ENCODE peak calls at places on chromosomes 12 and 14, in nine cellular contexts. One of them, this sample, is unnamed.

GRCh38 chr12:101783838-101784237 is 44.6 kb upstream of the SYCP3 start:
- DNase-seq in HCT116: no peak
- DNase-seq in NB4: no peak
- DNase-seq in IMR-90: no peak
- DNase-seq in body of pancreas: no peak
- DNase-seq in spleen: no peak
- DNase-seq in uterus: no peak
- DNase-seq in lower leg skin: no peak
- DNase-seq in heart left ventricle: no peak
- DNase-seq in this sample: no peak

GRCh38 chr14:54253195-54253947 is 143.4 kb upstream of the CDKN3 start:
- DNase-seq in NB4: no peak
- DNase-seq in spleen: no peak
- DNase-seq in uterus: no peak
- DNase-seq in HCT116: peak
- DNase-seq in IMR-90: peak
- DNase-seq in heart left ventricle: no peak
- DNase-seq in lower leg skin: no peak
- DNase-seq in body of pancreas: no peak
- DNase-seq in this sample: no peak

GRCh38 chr14:63245893-63246292 is 41.6 kb downstream of the RHOJ start:
- DNase-seq in spleen: no peak
- DNase-seq in heart left ventricle: no peak
- DNase-seq in body of pancreas: no peak
- DNase-seq in IMR-90: no peak
- DNase-seq in uterus: peak
- DNase-seq in lower leg skin: no peak
- DNase-seq in HCT116: no peak
- DNase-seq in NB4: no peak
- DNase-seq in this sample: no peak

GRCh38 chr14:52153939-52154338 is 85.1 kb upstream of the NID2 start:
- DNase-seq in lower leg skin: no peak
- DNase-seq in body of pancreas: no peak
- DNase-seq in NB4: no peak
- DNase-seq in IMR-90: no peak
- DNase-seq in HCT116: no peak
- DNase-seq in uterus: no peak
- DNase-seq in heart left ventricle: no peak
- DNase-seq in spleen: no peak
- DNase-seq in this sample: no peak

GRCh38 chr14:71029236-71029781 is 122.0 kb downstream of the PCNX1 start:
- DNase-seq in body of pancreas: no peak
- DNase-seq in heart left ventricle: no peak
- DNase-seq in lower leg skin: no peak
- DNase-seq in IMR-90: no peak
- DNase-seq in HCT116: peak
- DNase-seq in NB4: no peak
- DNase-seq in uterus: no peak
- DNase-seq in spleen: no peak
- DNase-seq in this sample: no peak

GRCh38 chr14:70988452-70988851 is 81.2 kb downstream of the PCNX1 start:
- DNase-seq in NB4: no peak
- DNase-seq in IMR-90: no peak
- DNase-seq in uterus: no peak
- DNase-seq in body of pancreas: no peak
- DNase-seq in lower leg skin: no peak
- DNase-seq in HCT116: no peak
- DNase-seq in spleen: no peak
- DNase-seq in heart left ventricle: no peak
- DNase-seq in this sample: no peak

GRCh38 chr12:15931590-15932053 is 20.5 kb downstream of the DERA start:
- DNase-seq in IMR-90: no peak
- DNase-seq in body of pancreas: no peak
- DNase-seq in lower leg skin: no peak
- DNase-seq in HCT116: no peak
- DNase-seq in NB4: peak
- DNase-seq in uterus: no peak
- DNase-seq in heart left ventricle: no peak
- DNase-seq in spleen: no peak
- DNase-seq in this sample: no peak

GRCh38 chr12:131493068-131493826 is 217.6 kb upstream of the SFSWAP start:
- DNase-seq in spleen: no peak
- DNase-seq in uterus: no peak
- DNase-seq in HCT116: no peak
- DNase-seq in body of pancreas: no peak
- DNase-seq in heart left ventricle: no peak
- DNase-seq in lower leg skin: no peak
- DNase-seq in IMR-90: no peak
- DNase-seq in NB4: peak
- DNase-seq in this sample: no peak

GRCh38 chr12:6684609-6685008 is 4.6 kb downstream of the ZNF384 start:
- DNase-seq in NB4: peak
- DNase-seq in heart left ventricle: no peak
- DNase-seq in lower leg skin: no peak
- DNase-seq in spleen: no peak
- DNase-seq in body of pancreas: peak
- DNase-seq in uterus: no peak
- DNase-seq in IMR-90: peak
- DNase-seq in HCT116: peak
- DNase-seq in this sample: no peak

GRCh38 chr12:47828967-47829482 is 9.3 kb upstream of the HDAC7 start:
- DNase-seq in uterus: peak
- DNase-seq in HCT116: peak
- DNase-seq in heart left ventricle: peak
- DNase-seq in spleen: peak
- DNase-seq in lower leg skin: peak
- DNase-seq in body of pancreas: peak
- DNase-seq in IMR-90: peak
- DNase-seq in NB4: peak
- DNase-seq in this sample: no peak

DNA sequence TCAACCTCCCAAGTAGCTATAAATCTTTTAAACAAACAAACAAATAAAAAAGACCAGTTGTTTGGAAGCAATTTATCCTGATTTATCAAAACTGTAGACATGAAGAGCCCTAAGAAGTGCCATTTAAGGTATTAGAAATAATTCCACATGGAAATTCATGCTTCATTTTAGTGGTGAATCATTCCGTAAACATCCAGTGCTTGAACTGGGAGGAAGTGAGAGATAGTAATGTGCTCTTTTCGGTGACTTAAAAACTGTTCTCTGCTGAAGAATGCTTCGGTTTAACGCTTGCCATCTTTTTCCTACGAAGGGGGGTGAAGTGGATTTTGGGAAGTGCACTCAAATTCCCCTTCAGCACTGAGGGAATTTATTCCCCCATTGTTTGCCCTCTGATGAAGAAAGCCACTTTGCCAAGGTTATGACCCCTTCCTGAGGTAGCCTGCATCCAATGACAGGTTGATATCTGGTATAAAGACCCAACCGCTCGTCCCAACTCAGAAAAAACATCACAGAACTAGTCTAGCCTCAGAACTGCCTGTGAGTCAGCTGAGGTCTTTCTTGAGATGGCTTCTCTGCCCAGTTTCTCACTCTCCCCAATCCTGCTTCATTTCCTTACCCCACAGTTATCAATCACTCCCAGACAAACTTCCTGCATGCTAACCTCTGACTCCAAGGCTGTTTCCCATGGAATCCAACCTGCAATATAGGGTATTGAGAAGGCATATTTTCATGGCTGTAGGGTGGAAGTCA is 244.1 kb downstream of the AEBP2 start:
- DNase-seq in body of pancreas: no peak
- DNase-seq in uterus: no peak
- DNase-seq in lower leg skin: no peak
- DNase-seq in NB4: no peak
- DNase-seq in spleen: no peak
- DNase-seq in IMR-90: peak
- DNase-seq in heart left ventricle: no peak
- DNase-seq in HCT116: no peak
- DNase-seq in this sample: no peak
- TF ChIP-seq POLR2A in body of pancreas: no peak
- TF ChIP-seq POLR2A in uterus: no peak
- TF ChIP-seq POLR2A in lower leg skin: no peak
- TF ChIP-seq POLR2A in NB4: no peak
- TF ChIP-seq POLR2A in spleen: no peak
- TF ChIP-seq POLR2A in IMR-90: no peak
- TF ChIP-seq POLR2A in heart left ventricle: no peak
- TF ChIP-seq POLR2A in HCT116: no peak
- TF ChIP-seq POLR2A in this sample: no peak

GRCh38 chr12:107817250-107817649 is 42.7 kb downstream of the ASCL4 start:
- DNase-seq in heart left ventricle: no peak
- DNase-seq in spleen: no peak
- DNase-seq in HCT116: no peak
- DNase-seq in NB4: no peak
- DNase-seq in body of pancreas: no peak
- DNase-seq in lower leg skin: no peak
- DNase-seq in uterus: no peak
- DNase-seq in IMR-90: no peak
- DNase-seq in this sample: no peak

GRCh38 chr12:107822356-107822755 is 47.9 kb downstream of the ASCL4 start:
- DNase-seq in body of pancreas: no peak
- DNase-seq in spleen: no peak
- DNase-seq in NB4: no peak
- DNase-seq in heart left ventricle: no peak
- DNase-seq in uterus: no peak
- DNase-seq in lower leg skin: no peak
- DNase-seq in HCT116: no peak
- DNase-seq in IMR-90: no peak
- DNase-seq in this sample: no peak

DNA sequence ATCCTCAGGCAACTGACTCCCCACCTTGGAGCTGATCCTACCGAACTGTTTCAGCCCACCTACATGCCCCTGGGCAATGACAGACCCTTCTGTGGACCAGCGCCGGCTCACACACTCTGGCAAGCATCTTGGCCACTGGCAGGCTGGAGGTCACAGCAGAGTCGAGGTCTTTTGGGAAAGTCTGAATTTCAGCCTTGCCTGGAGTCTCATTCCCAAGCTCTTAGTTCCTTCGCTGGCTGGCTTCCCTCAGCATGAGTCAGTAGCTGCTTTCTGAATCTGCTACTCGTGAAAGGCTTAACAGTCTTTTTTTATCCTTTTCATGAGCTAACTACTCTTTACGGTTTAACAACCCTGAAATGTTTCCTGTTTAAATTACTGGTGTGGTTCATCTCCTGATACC is 44.5 kb downstream of the ASCL4 start:
- DNase-seq in IMR-90: peak
- DNase-seq in heart left ventricle: no peak
- DNase-seq in spleen: no peak
- DNase-seq in lower leg skin: no peak
- DNase-seq in NB4: no peak
- DNase-seq in body of pancreas: no peak
- DNase-seq in HCT116: no peak
- DNase-seq in uterus: no peak
- DNase-seq in this sample: no peak
- TF ChIP-seq CTCF in IMR-90: no peak
- TF ChIP-seq CTCF in heart left ventricle: no peak
- TF ChIP-seq CTCF in spleen: no peak
- TF ChIP-seq CTCF in lower leg skin: no peak
- TF ChIP-seq CTCF in NB4: no peak
- TF ChIP-seq CTCF in body of pancreas: no peak
- TF ChIP-seq CTCF in HCT116: no peak
- TF ChIP-seq CTCF in uterus: no peak
- TF ChIP-seq CTCF in this sample: no peak

GRCh38 chr12:108857158-108857407 is 300 bp downstream of the SSH1 start:
- DNase-seq in uterus: no peak
- DNase-seq in heart left ventricle: peak
- DNase-seq in body of pancreas: no peak
- DNase-seq in spleen: no peak
- DNase-seq in lower leg skin: no peak
- DNase-seq in HCT116: no peak
- DNase-seq in NB4: no peak
- DNase-seq in IMR-90: no peak
- DNase-seq in this sample: no peak

GRCh38 chr12:108855284-108856169 is 1.9 kb downstream of the SSH1 start:
- DNase-seq in HCT116: no peak
- DNase-seq in heart left ventricle: no peak
- DNase-seq in IMR-90: peak
- DNase-seq in lower leg skin: no peak
- DNase-seq in body of pancreas: no peak
- DNase-seq in uterus: no peak
- DNase-seq in spleen: peak
- DNase-seq in NB4: peak
- DNase-seq in this sample: no peak

GRCh38 chr12:108856170-108856427 is 1.3 kb downstream of the SSH1 start:
- DNase-seq in spleen: peak
- DNase-seq in lower leg skin: no peak
- DNase-seq in heart left ventricle: peak
- DNase-seq in body of pancreas: no peak
- DNase-seq in HCT116: no peak
- DNase-seq in uterus: no peak
- DNase-seq in NB4: no peak
- DNase-seq in IMR-90: no peak
- DNase-seq in this sample: no peak

GRCh38 chr12:108854453-108855283 is 2.7 kb downstream of the SSH1 start:
- DNase-seq in heart left ventricle: peak
- DNase-seq in HCT116: peak
- DNase-seq in spleen: peak
- DNase-seq in body of pancreas: peak
- DNase-seq in uterus: peak
- DNase-seq in lower leg skin: no peak
- DNase-seq in NB4: no peak
- DNase-seq in IMR-90: peak
- DNase-seq in this sample: no peak

DNA sequence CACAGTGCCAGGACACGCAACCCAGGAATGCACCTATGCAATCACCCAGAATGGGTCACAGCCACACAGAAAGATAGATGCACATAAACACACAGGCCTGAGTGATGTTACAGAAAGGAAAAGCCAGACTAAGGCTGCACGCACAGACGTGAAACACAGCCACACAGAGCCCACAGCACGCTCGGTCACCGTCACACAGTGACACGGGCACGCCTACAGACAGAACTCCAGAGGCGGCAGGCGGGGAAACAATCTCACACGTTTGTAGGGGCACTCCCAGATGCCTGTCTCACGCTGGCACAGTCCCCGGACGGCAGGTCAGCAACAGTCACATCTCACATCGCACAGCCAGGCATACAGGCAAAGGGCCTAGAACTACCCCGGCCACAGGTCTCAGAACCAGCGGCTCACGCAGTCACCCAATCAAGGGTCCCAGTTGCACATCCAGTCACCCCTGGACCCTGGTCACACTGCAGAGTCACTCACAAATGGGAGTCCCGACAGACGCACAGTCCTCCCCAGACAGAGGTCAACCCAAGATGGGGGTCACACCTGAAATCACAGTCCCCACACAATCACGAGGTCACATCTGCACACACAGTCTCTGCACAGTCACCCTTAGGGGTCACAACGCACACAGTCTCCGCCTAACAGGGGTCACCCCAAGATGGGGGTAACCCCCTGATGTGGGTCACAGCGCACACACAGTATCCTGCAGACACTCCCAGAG is 790 bp downstream of the SSH1 start:
- DNase-seq in spleen: peak
- DNase-seq in lower leg skin: no peak
- DNase-seq in NB4: peak
- DNase-seq in IMR-90: peak
- DNase-seq in HCT116: no peak
- DNase-seq in body of pancreas: peak
- DNase-seq in uterus: peak
- DNase-seq in heart left ventricle: peak
- DNase-seq in this sample: peak
- TF ChIP-seq POLR2A in spleen: no peak
- TF ChIP-seq POLR2A in lower leg skin: no peak
- TF ChIP-seq POLR2A in NB4: no peak
- TF ChIP-seq POLR2A in IMR-90: peak
- TF ChIP-seq POLR2A in HCT116: no peak
- TF ChIP-seq POLR2A in body of pancreas: peak
- TF ChIP-seq POLR2A in uterus: no peak
- TF ChIP-seq POLR2A in heart left ventricle: no peak
- TF ChIP-seq POLR2A in this sample: peak

GRCh38 chr12:124332900-124333299 is 38.0 kb downstream of the RFLNA start:
- DNase-seq in body of pancreas: no peak
- DNase-seq in lower leg skin: no peak
- DNase-seq in HCT116: no peak
- DNase-seq in spleen: no peak
- DNase-seq in uterus: no peak
- DNase-seq in NB4: no peak
- DNase-seq in heart left ventricle: no peak
- DNase-seq in IMR-90: no peak
- DNase-seq in this sample: no peak
- TF ChIP-seq CTCF in body of pancreas: no peak
- TF ChIP-seq CTCF in lower leg skin: no peak
- TF ChIP-seq CTCF in HCT116: no peak
- TF ChIP-seq CTCF in spleen: no peak
- TF ChIP-seq CTCF in uterus: no peak
- TF ChIP-seq CTCF in NB4: no peak
- TF ChIP-seq CTCF in heart left ventricle: no peak
- TF ChIP-seq CTCF in IMR-90: no peak
- TF ChIP-seq CTCF in this sample: no peak

This sample was measured in Peyer's patch.